ENCODE peak calls at places on chromosomes 3 and 15, in five cellular contexts. One of them, this sample, is unnamed.

GRCh38 chr3:155158361-155159037 is 78.4 kb downstream of the MME start:
- DNase-seq in HepG2: no peak
- DNase-seq in SK-N-SH: no peak
- DNase-seq in K562: no peak
- DNase-seq in GM12878: no peak
- DNase-seq in this sample: no peak

GRCh38 chr3:99627062-99627826 is 11.2 kb upstream of the COL8A1 start:
- DNase-seq in HepG2: no peak
- DNase-seq in SK-N-SH: no peak
- DNase-seq in K562: no peak
- DNase-seq in GM12878: no peak
- DNase-seq in this sample: no peak

GRCh38 chr3:134212898-134213665 is 37.6 kb downstream of the RYK start:
- DNase-seq in HepG2: peak; percentile 66
- DNase-seq in SK-N-SH: peak; percentile 58
- DNase-seq in K562: peak; percentile 62
- DNase-seq in GM12878: peak; percentile 51
- DNase-seq in this sample: peak; percentile 80

GRCh38 chr3:110710605-110711004 is 361.0 kb upstream of the NECTIN3 start:
- DNase-seq in HepG2: no peak
- DNase-seq in SK-N-SH: no peak
- DNase-seq in K562: no peak
- DNase-seq in GM12878: no peak
- DNase-seq in this sample: no peak

GRCh38 chr3:136247436-136247835 is 2.7 kb upstream of the PCCB start:
- DNase-seq in HepG2: no peak
- DNase-seq in SK-N-SH: no peak
- DNase-seq in K562: no peak
- DNase-seq in GM12878: no peak
- DNase-seq in this sample: no peak

GRCh38 chr3:81419196-81419595 is 342.2 kb downstream of the GBE1 start:
- DNase-seq in HepG2: peak; percentile 1
- DNase-seq in SK-N-SH: peak; percentile 36
- DNase-seq in K562: peak; percentile 2
- DNase-seq in GM12878: no peak
- DNase-seq in this sample: peak; percentile 9

GRCh38 chr15:82951472-82952155 is 906 bp downstream of the HOMER2 start:
- DNase-seq in HepG2: no peak
- DNase-seq in SK-N-SH: peak; percentile 33
- DNase-seq in K562: no peak
- DNase-seq in GM12878: no peak
- DNase-seq in this sample: peak; percentile 26

GRCh38 chr3:73407572-73407971 is 217.2 kb downstream of the PDZRN3 start:
- DNase-seq in HepG2: no peak
- DNase-seq in SK-N-SH: no peak
- DNase-seq in K562: no peak
- DNase-seq in GM12878: no peak
- DNase-seq in this sample: no peak

GRCh38 chr15:43796566-43796965 is 3.5 kb downstream of the SERINC4 start:
- DNase-seq in HepG2: no peak
- DNase-seq in SK-N-SH: no peak
- DNase-seq in K562: no peak
- DNase-seq in GM12878: no peak
- DNase-seq in this sample: no peak

GRCh38 chr15:83446904-83447708 is at the start of gene SH3GL3:
- DNase-seq in HepG2: no peak
- DNase-seq in SK-N-SH: peak; percentile 82
- DNase-seq in K562: peak; percentile 82
- DNase-seq in GM12878: no peak
- DNase-seq in this sample: peak; percentile 83

GRCh38 chr3:147589016-147589415 is 179.9 kb downstream of the ZIC1 start:
- DNase-seq in HepG2: no peak
- DNase-seq in SK-N-SH: no peak
- DNase-seq in K562: no peak
- DNase-seq in GM12878: no peak
- DNase-seq in this sample: no peak

GRCh38 chr3:2628117-2628516 is 482.1 kb downstream of the IL5RA start:
- DNase-seq in HepG2: no peak
- DNase-seq in SK-N-SH: no peak
- DNase-seq in K562: no peak
- DNase-seq in GM12878: no peak
- DNase-seq in this sample: no peak

GRCh38 chr15:69909719-69910444 is 187.8 kb downstream of the TLE3 start:
- DNase-seq in HepG2: no peak
- DNase-seq in SK-N-SH: no peak
- DNase-seq in K562: peak; percentile 63
- DNase-seq in GM12878: no peak
- DNase-seq in this sample: no peak

GRCh38 chr3:123511726-123512125 is 62.8 kb upstream of the ADCY5 start:
- DNase-seq in HepG2: no peak
- DNase-seq in SK-N-SH: no peak
- DNase-seq in K562: no peak
- DNase-seq in GM12878: no peak
- DNase-seq in this sample: no peak

GRCh38 chr3:11591401-11592266 is 52.1 kb downstream of the VGLL4 start:
- DNase-seq in HepG2: peak; percentile 82
- DNase-seq in SK-N-SH: no peak
- DNase-seq in K562: no peak
- DNase-seq in GM12878: no peak
- DNase-seq in this sample: peak; percentile 49

GRCh38 chr3:57080171-57080570 is 19.7 kb downstream of the SPATA12 start:
- DNase-seq in HepG2: no peak
- DNase-seq in SK-N-SH: no peak
- DNase-seq in K562: no peak
- DNase-seq in GM12878: no peak
- DNase-seq in this sample: no peak

GRCh38 chr3:197407526-197407925 is 109.1 kb upstream of the DLG1 start:
- DNase-seq in HepG2: no peak
- DNase-seq in SK-N-SH: peak; percentile 2
- DNase-seq in K562: peak; percentile 3
- DNase-seq in GM12878: no peak
- DNase-seq in this sample: no peak

GRCh38 chr3:197404754-197405153 is 106.3 kb upstream of the DLG1 start:
- DNase-seq in HepG2: no peak
- DNase-seq in SK-N-SH: peak; percentile 2
- DNase-seq in K562: peak; percentile 4
- DNase-seq in GM12878: no peak
- DNase-seq in this sample: no peak

GRCh38 chr3:197406266-197406665 is 107.9 kb upstream of the DLG1 start:
- DNase-seq in HepG2: no peak
- DNase-seq in SK-N-SH: peak; percentile 36
- DNase-seq in K562: peak; percentile 3
- DNase-seq in GM12878: no peak
- DNase-seq in this sample: no peak

GRCh38 chr3:197407053-197407452 is 108.6 kb upstream of the DLG1 start:
- DNase-seq in HepG2: no peak
- DNase-seq in SK-N-SH: peak; percentile 1
- DNase-seq in K562: peak; percentile 7
- DNase-seq in GM12878: no peak
- DNase-seq in this sample: no peak

GRCh38 chr3:197408177-197408957 is 110.0 kb upstream of the DLG1 start:
- DNase-seq in HepG2: peak; percentile 16
- DNase-seq in SK-N-SH: peak; percentile 1
- DNase-seq in K562: peak; percentile 7
- DNase-seq in GM12878: no peak
- DNase-seq in this sample: peak; percentile 21
- TF ChIP-seq FOXM1 in HepG2: no peak
- TF ChIP-seq FOXM1 in SK-N-SH: no peak
- TF ChIP-seq FOXM1 in K562: no peak
- TF ChIP-seq FOXM1 in GM12878: no peak
- TF ChIP-seq FOXM1 in this sample: no peak

GRCh38 chr3:95613993-95614392 is 1200.4 kb upstream of the EPHA6 start:
- DNase-seq in HepG2: no peak
- DNase-seq in SK-N-SH: no peak
- DNase-seq in K562: no peak
- DNase-seq in GM12878: no peak
- DNase-seq in this sample: no peak

GRCh38 chr3:95612611-95613010 is 1201.8 kb upstream of the EPHA6 start:
- DNase-seq in HepG2: no peak
- DNase-seq in SK-N-SH: no peak
- DNase-seq in K562: no peak
- DNase-seq in GM12878: no peak
- DNase-seq in this sample: no peak

DNA sequence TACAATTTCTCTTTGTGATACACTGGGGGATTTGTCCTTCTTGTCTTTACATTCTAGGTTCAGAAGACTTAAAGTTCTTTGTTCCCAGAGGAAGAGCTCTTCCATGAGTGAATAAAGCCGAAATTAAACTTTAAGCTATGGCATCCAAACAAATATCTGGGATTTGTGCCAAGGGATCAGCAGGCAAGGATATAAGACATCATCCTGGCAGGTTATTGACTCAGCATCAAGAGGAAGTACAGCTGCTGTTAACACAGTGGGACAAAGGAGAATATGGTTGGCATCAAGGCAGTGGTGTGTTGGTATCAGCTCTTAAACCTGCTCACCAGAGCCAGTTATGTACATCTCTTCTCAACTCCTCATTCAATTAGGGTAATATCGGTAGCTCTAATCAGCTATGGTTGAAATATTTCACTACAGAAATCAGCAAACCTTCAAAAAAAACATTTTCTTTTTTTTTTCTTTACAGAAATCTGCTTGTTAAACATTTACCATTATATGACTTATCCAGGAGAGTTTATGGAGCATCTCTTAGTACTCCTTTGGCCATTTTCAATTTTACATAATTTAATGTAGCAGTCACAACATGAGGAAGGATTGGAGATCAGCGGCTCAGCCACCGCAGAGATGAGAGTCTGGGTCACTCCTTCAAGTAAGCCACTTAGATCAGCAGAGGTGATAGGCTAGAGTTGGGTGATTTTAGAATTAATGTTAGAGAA is 1198.6 kb upstream of the EPHA6 start:
- DNase-seq in HepG2: no peak
- DNase-seq in SK-N-SH: no peak
- DNase-seq in K562: no peak
- DNase-seq in GM12878: no peak
- DNase-seq in this sample: no peak
- TF ChIP-seq FOXM1 in HepG2: no peak
- TF ChIP-seq FOXM1 in SK-N-SH: no peak
- TF ChIP-seq FOXM1 in K562: no peak
- TF ChIP-seq FOXM1 in GM12878: no peak
- TF ChIP-seq FOXM1 in this sample: no peak

DNA sequence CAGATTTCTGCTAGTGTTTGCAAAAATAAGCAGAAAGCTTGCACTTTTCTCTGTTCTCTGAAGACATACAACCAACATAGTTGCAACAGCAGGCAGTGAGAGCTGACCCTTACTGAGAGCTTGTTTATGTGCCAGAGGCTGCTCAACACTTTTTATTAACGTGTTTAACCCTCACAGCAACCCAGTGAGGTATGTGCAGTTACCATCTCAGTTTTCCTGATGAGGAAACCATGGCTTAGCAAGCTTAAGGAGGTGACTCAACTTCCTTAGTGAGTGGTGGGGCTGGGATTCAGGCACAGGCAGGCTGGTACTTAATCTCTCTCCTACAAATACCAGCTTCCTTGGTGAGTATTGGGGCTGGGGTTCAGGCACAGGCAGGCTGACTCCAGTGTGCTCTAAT is 158.0 kb upstream of the CTDSPL start:
- DNase-seq in HepG2: no peak
- DNase-seq in SK-N-SH: no peak
- DNase-seq in K562: no peak
- DNase-seq in GM12878: no peak
- DNase-seq in this sample: no peak
- TF ChIP-seq FOXM1 in HepG2: no peak
- TF ChIP-seq FOXM1 in SK-N-SH: no peak
- TF ChIP-seq FOXM1 in K562: no peak
- TF ChIP-seq FOXM1 in GM12878: no peak
- TF ChIP-seq FOXM1 in this sample: no peak

GRCh38 chr3:142889263-142890014 is 556 bp upstream of the PCOLCE2 start:
- DNase-seq in HepG2: no peak
- DNase-seq in SK-N-SH: no peak
- DNase-seq in K562: no peak
- DNase-seq in GM12878: no peak
- DNase-seq in this sample: no peak

GRCh38 chr3:142888484-142889262 is at the start of gene PCOLCE2:
- DNase-seq in HepG2: no peak
- DNase-seq in SK-N-SH: peak; percentile 73
- DNase-seq in K562: peak; percentile 36
- DNase-seq in GM12878: no peak
- DNase-seq in this sample: peak; percentile 65

GRCh38 chr3:142892714-142893113 is 3.8 kb upstream of the PCOLCE2 start:
- DNase-seq in HepG2: no peak
- DNase-seq in SK-N-SH: no peak
- DNase-seq in K562: no peak
- DNase-seq in GM12878: no peak
- DNase-seq in this sample: no peak

GRCh38 chr3:142888099-142888483 is 792 bp downstream of the PCOLCE2 start:
- DNase-seq in HepG2: no peak
- DNase-seq in SK-N-SH: peak; percentile 57
- DNase-seq in K562: peak; percentile 20
- DNase-seq in GM12878: no peak
- DNase-seq in this sample: peak; percentile 84

DNA sequence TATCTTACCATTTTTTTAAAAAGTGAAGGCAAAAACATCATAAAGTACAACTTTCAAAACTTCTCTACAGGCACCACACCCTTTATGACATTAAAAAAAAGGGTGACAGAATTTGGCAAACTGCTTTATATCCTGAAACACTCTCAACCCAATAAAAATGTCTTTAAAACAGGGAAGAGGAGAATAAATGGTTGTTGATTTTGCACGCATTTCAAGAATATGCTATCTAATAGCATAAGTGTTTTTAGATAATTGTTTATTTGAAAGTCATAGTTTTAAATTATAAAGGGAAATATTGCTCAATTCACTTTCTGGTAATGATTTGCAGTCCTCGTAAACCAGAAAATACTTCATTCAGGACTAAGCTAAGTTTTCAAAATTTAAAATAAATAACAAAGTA is 1.7 kb upstream of the PCOLCE2 start:
- DNase-seq in HepG2: no peak
- DNase-seq in SK-N-SH: no peak
- DNase-seq in K562: no peak
- DNase-seq in GM12878: no peak
- DNase-seq in this sample: no peak
- TF ChIP-seq FOXM1 in HepG2: no peak
- TF ChIP-seq FOXM1 in SK-N-SH: no peak
- TF ChIP-seq FOXM1 in K562: no peak
- TF ChIP-seq FOXM1 in GM12878: no peak
- TF ChIP-seq FOXM1 in this sample: no peak

DNA sequence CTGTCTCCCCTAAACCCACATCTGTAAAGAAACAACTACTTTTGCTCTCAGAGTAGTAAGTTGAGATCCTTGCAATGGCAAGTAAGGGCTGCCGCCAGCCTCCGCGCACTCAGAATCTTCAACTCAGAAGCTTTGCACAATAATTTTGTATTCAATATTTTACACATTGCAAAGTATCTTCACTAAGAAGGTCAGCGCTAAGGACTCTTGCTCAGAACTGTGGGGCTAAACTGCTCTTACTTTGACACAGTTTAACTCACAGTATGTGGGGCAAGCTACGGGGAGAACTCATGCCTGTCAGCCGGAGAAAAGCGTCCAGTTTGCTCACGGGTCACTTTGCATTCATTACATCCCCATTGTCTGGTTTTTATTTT is 982 bp downstream of the LYSMD4 start:
- DNase-seq in HepG2: no peak
- DNase-seq in SK-N-SH: no peak
- DNase-seq in K562: no peak
- DNase-seq in GM12878: no peak
- DNase-seq in this sample: no peak
- TF ChIP-seq FOXM1 in HepG2: no peak
- TF ChIP-seq FOXM1 in SK-N-SH: no peak
- TF ChIP-seq FOXM1 in K562: no peak
- TF ChIP-seq FOXM1 in GM12878: no peak
- TF ChIP-seq FOXM1 in this sample: no peak

GRCh38 chr3:138180375-138181029 is 5.8 kb upstream of the DBR1 start:
- DNase-seq in HepG2: peak; percentile 50
- DNase-seq in SK-N-SH: peak; percentile 30
- DNase-seq in K562: peak; percentile 28
- DNase-seq in GM12878: no peak
- DNase-seq in this sample: peak; percentile 21
- TF ChIP-seq FOXM1 in HepG2: no peak
- TF ChIP-seq FOXM1 in SK-N-SH: no peak
- TF ChIP-seq FOXM1 in K562: no peak
- TF ChIP-seq FOXM1 in GM12878: no peak
- TF ChIP-seq FOXM1 in this sample: no peak